ENCODE peak calls at places on chromosomes 1 and 21, in four cellular contexts. I is K562, X is HepG2, L is GM12878. P is an unnamed sample.

GRCh38 chr1:154910851-154911250 is 25.7 kb downstream of the PMVK start:
- DNase-seq in L (no peak), X (no peak), I (no peak), P (no peak)

GRCh38 chr1:3662080-3662671 is 9.9 kb downstream of the TP73 start:
- DNase-seq in I (peak), L (no peak), X (no peak), P (no peak)

GRCh38 chr1:52551476-52552235 is 1.2 kb downstream of the TUT4 start:
- DNase-seq in X (peak), I (no peak), L (no peak), P (peak)

GRCh38 chr21:44047996-44048560 is 36.0 kb downstream of the TRAPPC10 start:
- DNase-seq in I (no peak), L (no peak), X (no peak), P (no peak)

GRCh38 chr1:85490270-85490669 is 25.3 kb upstream of the DDAH1 start:
- DNase-seq in L (no peak), I (no peak), X (peak), P (no peak)

GRCh38 chr1:205518616-205519540 is 14.4 kb downstream of the CDK18 start:
- DNase-seq in I (no peak), L (no peak), X (no peak), P (no peak)

GRCh38 chr1:46281021-46281420 is 22.4 kb downstream of the LRRC41 start:
- DNase-seq in X (no peak), I (no peak), L (no peak), P (no peak)

GRCh38 chr1:21258331-21259134 is 31.7 kb downstream of the ECE1 start:
- DNase-seq in L (no peak), X (no peak), I (no peak), P (no peak)

GRCh38 chr1:31828926-31829690 is 13.3 kb upstream of the SPOCD1 start:
- DNase-seq in I (no peak), L (no peak), X (no peak), P (no peak)

GRCh38 chr1:213618094-213618493 is 369.7 kb upstream of the PROX1 start:
- DNase-seq in X (no peak), I (no peak), L (no peak), P (no peak)

GRCh38 chr1:225824522-225824921 is 14.6 kb downstream of the EPHX1 start:
- DNase-seq in L (no peak), X (no peak), I (no peak), P (peak)

GRCh38 chr1:9275567-9276034 is 17.1 kb upstream of the SPSB1 start:
- DNase-seq in I (peak), L (peak), X (peak), P (no peak)

GRCh38 chr1:115507256-115507589 is 134.5 kb upstream of the VANGL1 start:
- DNase-seq in X (peak), I (no peak), L (no peak), P (peak)

GRCh38 chr1:85278853-85279314 is 2.5 kb upstream of the BCL10 start:
- DNase-seq in L (no peak), I (peak), X (no peak), P (no peak)

GRCh38 chr1:155706101-155706619 is 17.3 kb downstream of the DAP3 start:
- DNase-seq in X (no peak), I (no peak), L (no peak), P (no peak)

GRCh38 chr1:64124751-64125445 is 78.5 kb upstream of the UBE2U start:
- DNase-seq in L (no peak), X (no peak), I (no peak), P (no peak)

GRCh38 chr1:65456481-65456880 is 36.0 kb downstream of the LEPR start:
- DNase-seq in X (no peak), I (no peak), L (no peak), P (no peak)

GRCh38 chr1:65457868-65458267 is 37.4 kb downstream of the LEPR start:
- DNase-seq in I (no peak), X (no peak), L (no peak), P (no peak)

GRCh38 chr1:65458730-65459396 is 38.4 kb downstream of the LEPR start:
- DNase-seq in L (no peak), I (no peak), X (no peak), P (no peak)

DNA sequence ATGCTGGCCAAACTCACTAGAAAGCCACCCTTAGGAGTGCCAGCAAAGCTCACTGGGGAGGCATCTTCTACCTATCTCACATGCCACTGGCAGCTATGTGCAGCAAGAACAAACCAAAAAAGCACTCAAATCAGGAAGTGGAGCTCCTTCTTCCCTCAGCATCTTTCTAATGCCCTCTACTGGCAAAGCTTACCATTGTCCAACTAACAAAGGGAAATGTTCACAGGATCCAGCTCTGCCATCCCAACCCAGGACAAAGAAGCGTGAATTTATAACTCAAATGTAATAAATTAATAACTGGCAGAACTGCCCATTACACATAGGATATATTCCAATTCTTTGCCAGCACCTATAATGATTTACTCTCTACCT is 38.9 kb downstream of the LEPR start:
- DNase-seq in X (peak), I (no peak), L (peak), P (peak)
- TF ChIP-seq CREB1 in X (no peak), I (no peak), L (no peak), P (no peak)

DNA sequence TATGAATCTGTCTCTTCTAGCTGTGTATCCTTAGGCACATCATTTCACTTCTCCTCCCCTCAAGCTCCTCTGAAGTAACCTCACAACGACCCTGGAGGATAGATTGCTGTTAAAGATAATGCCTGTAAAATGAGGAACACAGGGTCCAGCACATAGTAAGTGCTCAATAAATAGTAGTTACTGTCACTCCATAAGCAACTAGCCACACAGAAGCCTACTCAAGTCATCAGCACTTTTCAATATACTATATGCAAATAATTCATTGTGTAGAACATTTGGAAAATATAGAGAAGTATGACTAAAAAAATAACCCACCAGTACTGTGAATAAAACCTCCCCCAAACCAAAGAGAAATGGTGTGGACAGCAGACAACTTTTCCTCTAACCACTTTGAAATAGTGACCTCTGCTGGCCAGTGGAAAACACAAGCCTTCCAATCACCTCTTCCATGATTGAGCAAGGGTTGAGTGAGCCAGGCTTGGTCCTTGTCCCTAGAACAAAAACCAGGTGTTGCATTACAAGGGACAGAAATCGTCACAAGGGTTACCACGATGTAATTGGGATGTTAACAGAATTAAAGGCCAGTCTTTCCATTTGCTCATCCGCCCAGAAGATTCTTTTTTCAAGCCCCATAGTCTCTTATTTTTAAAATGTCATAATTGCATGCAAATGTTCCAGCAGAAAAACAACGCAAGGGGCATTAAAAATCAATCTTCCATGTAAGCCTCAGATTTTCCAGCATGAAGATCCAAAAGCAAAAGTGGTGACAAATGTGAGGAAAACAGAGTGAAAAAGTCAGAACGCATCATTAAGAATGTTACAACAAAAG is 15.7 kb upstream of the GLIS1 start:
- DNase-seq in L (no peak), X (peak), I (peak), P (peak)
- TF ChIP-seq REST in L (no peak), X (no peak), I (no peak), P (no peak)

GRCh38 chr1:169118227-169118626 is 11.7 kb downstream of the ATP1B1 start:
- DNase-seq in L (no peak), I (no peak), X (no peak), P (no peak)
- TF ChIP-seq CTCF in L (no peak), I (no peak), X (no peak), P (no peak)

DNA sequence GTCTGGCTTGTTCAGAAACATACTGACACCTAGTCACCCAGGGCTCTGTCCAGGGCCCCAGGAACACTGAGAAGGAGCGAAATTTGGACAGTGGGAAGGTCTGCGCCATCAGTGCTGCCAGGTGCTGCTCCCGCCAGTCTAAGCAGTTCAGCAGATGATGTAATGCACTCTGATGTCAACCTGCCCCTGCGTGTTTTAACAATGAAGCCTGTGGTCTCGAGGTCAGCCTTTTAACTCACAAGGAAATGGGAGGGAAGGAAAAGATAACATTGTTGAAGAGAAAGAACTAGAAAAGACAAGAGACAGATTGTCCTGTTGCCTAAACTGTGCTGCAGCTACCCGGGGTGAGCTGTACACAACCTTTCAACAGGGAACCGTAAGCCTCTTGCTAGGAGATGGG is 126.6 kb upstream of the IFFO2 start:
- DNase-seq in X (no peak), L (no peak), I (no peak), P (no peak)
- TF ChIP-seq CREB1 in X (no peak), L (no peak), I (no peak), P (no peak)

DNA sequence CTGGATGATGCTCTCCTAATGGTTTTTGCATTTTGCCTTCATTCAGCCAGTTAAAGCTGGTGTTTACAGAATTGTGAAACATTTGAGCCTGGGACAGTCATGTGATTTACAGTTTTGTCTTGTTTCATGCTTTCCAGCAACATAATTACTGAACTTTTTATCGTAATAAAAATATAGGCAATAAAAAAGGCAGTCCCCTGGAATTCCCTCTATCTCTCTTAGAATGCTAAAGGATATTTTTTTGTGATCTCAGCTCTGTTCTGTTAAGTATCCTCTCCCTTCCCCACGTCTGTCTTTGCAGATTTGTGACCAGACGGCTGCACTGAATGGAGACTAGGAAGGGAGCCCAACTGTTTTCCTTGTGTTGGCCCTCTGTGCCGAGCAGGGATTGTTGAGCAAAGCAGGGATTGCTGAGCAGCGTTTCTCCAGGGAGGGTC is 70.3 kb upstream of the RGL1 start:
- DNase-seq in X (no peak), L (no peak), I (no peak), P (peak)
- TF ChIP-seq REST in X (no peak), L (no peak), I (no peak), P (no peak)

P was measured in GM23338.